ENCODE peak calls at places on chromosome 1, in eight cellular contexts. One of them, this sample, is unnamed.

GRCh38 chr1:28648493-28649238 is at the start of gene RNU11:
- DNase-seq in esophagus muscularis mucosa: peak; percentile 98
- DNase-seq in neuronal stem cell: peak; percentile 88
- DNase-seq in CD4-positive, CD25-positive, alpha-beta regulatory T cell: peak; percentile 96
- DNase-seq in uterus: peak; percentile 93
- DNase-seq in BE2C: peak; percentile 81
- DNase-seq in OCI-LY7: peak; percentile 98
- DNase-seq in Peyer's patch: peak; percentile 91
- DNase-seq in this sample: peak; percentile 70

GRCh38 chr1:19910650-19911049 is 12.8 kb downstream of the PLA2G2E start:
- DNase-seq in esophagus muscularis mucosa: no peak
- DNase-seq in Peyer's patch: no peak
- DNase-seq in uterus: no peak
- DNase-seq in CD4-positive, CD25-positive, alpha-beta regulatory T cell: no peak
- DNase-seq in OCI-LY7: no peak
- DNase-seq in BE2C: no peak
- DNase-seq in neuronal stem cell: no peak
- DNase-seq in this sample: no peak

GRCh38 chr1:58152709-58153108 is 393.8 kb downstream of the OMA1 start:
- DNase-seq in uterus: no peak
- DNase-seq in CD4-positive, CD25-positive, alpha-beta regulatory T cell: no peak
- DNase-seq in neuronal stem cell: no peak
- DNase-seq in BE2C: no peak
- DNase-seq in OCI-LY7: no peak
- DNase-seq in Peyer's patch: no peak
- DNase-seq in esophagus muscularis mucosa: no peak
- DNase-seq in this sample: no peak

GRCh38 chr1:181149326-181150000 is 61.0 kb downstream of the IER5 start:
- DNase-seq in neuronal stem cell: no peak
- DNase-seq in CD4-positive, CD25-positive, alpha-beta regulatory T cell: peak; percentile 92
- DNase-seq in BE2C: no peak
- DNase-seq in OCI-LY7: peak; percentile 83
- DNase-seq in esophagus muscularis mucosa: no peak
- DNase-seq in uterus: no peak
- DNase-seq in Peyer's patch: peak; percentile 90
- DNase-seq in this sample: peak; percentile 60

GRCh38 chr1:43590389-43590788 is 59.6 kb upstream of the KDM4A start:
- DNase-seq in OCI-LY7: no peak
- DNase-seq in Peyer's patch: no peak
- DNase-seq in BE2C: no peak
- DNase-seq in uterus: no peak
- DNase-seq in CD4-positive, CD25-positive, alpha-beta regulatory T cell: no peak
- DNase-seq in esophagus muscularis mucosa: no peak
- DNase-seq in neuronal stem cell: no peak
- DNase-seq in this sample: no peak

GRCh38 chr1:198679535-198680173 is 40.8 kb downstream of the PTPRC start:
- DNase-seq in CD4-positive, CD25-positive, alpha-beta regulatory T cell: no peak
- DNase-seq in esophagus muscularis mucosa: no peak
- DNase-seq in BE2C: no peak
- DNase-seq in Peyer's patch: peak; percentile 56
- DNase-seq in uterus: no peak
- DNase-seq in neuronal stem cell: no peak
- DNase-seq in OCI-LY7: no peak
- DNase-seq in this sample: peak; percentile 38

GRCh38 chr1:217524787-217525520 is 105.9 kb downstream of the GPATCH2 start:
- DNase-seq in BE2C: no peak
- DNase-seq in CD4-positive, CD25-positive, alpha-beta regulatory T cell: no peak
- DNase-seq in OCI-LY7: no peak
- DNase-seq in esophagus muscularis mucosa: no peak
- DNase-seq in uterus: no peak
- DNase-seq in Peyer's patch: no peak
- DNase-seq in neuronal stem cell: no peak
- DNase-seq in this sample: no peak

GRCh38 chr1:241423541-241424479 is 66.8 kb upstream of the RGS7 start:
- DNase-seq in CD4-positive, CD25-positive, alpha-beta regulatory T cell: peak; percentile 25
- DNase-seq in uterus: no peak
- DNase-seq in BE2C: peak; percentile 40
- DNase-seq in neuronal stem cell: peak; percentile 53
- DNase-seq in OCI-LY7: no peak
- DNase-seq in Peyer's patch: no peak
- DNase-seq in esophagus muscularis mucosa: no peak
- DNase-seq in this sample: no peak

GRCh38 chr1:116847688-116848531 is 61.8 kb upstream of the PTGFRN start:
- DNase-seq in OCI-LY7: no peak
- DNase-seq in esophagus muscularis mucosa: no peak
- DNase-seq in CD4-positive, CD25-positive, alpha-beta regulatory T cell: peak; percentile 77
- DNase-seq in neuronal stem cell: no peak
- DNase-seq in Peyer's patch: no peak
- DNase-seq in BE2C: no peak
- DNase-seq in uterus: peak; percentile 68
- DNase-seq in this sample: no peak

GRCh38 chr1:116852910-116853309 is 56.8 kb upstream of the PTGFRN start:
- DNase-seq in CD4-positive, CD25-positive, alpha-beta regulatory T cell: no peak
- DNase-seq in neuronal stem cell: no peak
- DNase-seq in OCI-LY7: no peak
- DNase-seq in BE2C: no peak
- DNase-seq in esophagus muscularis mucosa: no peak
- DNase-seq in Peyer's patch: no peak
- DNase-seq in uterus: no peak
- DNase-seq in this sample: no peak

GRCh38 chr1:116852367-116852766 is 57.3 kb upstream of the PTGFRN start:
- DNase-seq in esophagus muscularis mucosa: no peak
- DNase-seq in Peyer's patch: no peak
- DNase-seq in BE2C: no peak
- DNase-seq in neuronal stem cell: no peak
- DNase-seq in uterus: no peak
- DNase-seq in CD4-positive, CD25-positive, alpha-beta regulatory T cell: no peak
- DNase-seq in OCI-LY7: no peak
- DNase-seq in this sample: no peak

GRCh38 chr1:116847175-116847574 is 62.5 kb upstream of the PTGFRN start:
- DNase-seq in OCI-LY7: no peak
- DNase-seq in Peyer's patch: no peak
- DNase-seq in neuronal stem cell: no peak
- DNase-seq in CD4-positive, CD25-positive, alpha-beta regulatory T cell: no peak
- DNase-seq in esophagus muscularis mucosa: no peak
- DNase-seq in BE2C: no peak
- DNase-seq in uterus: no peak
- DNase-seq in this sample: no peak

GRCh38 chr1:116850436-116850835 is 59.3 kb upstream of the PTGFRN start:
- DNase-seq in esophagus muscularis mucosa: no peak
- DNase-seq in Peyer's patch: no peak
- DNase-seq in uterus: no peak
- DNase-seq in CD4-positive, CD25-positive, alpha-beta regulatory T cell: no peak
- DNase-seq in BE2C: no peak
- DNase-seq in OCI-LY7: no peak
- DNase-seq in neuronal stem cell: no peak
- DNase-seq in this sample: no peak
- H3K4me1 ChIP-seq in esophagus muscularis mucosa: peaks cover 21% of the 10 kb centered on the region
- H3K4me1 ChIP-seq in Peyer's patch: peaks cover 4% of the 10 kb centered on the region
- H3K4me1 ChIP-seq in uterus: no peaks in the 10 kb centered on the region
- H3K4me1 ChIP-seq in CD4-positive, CD25-positive, alpha-beta regulatory T cell: peaks cover 3% of the 10 kb centered on the region
- H3K4me1 ChIP-seq in BE2C: peaks cover 17% of the 10 kb centered on the region
- H3K4me1 ChIP-seq in OCI-LY7: no peaks in the 10 kb centered on the region
- H3K4me1 ChIP-seq in neuronal stem cell: peaks cover 19% of the 10 kb centered on the region
- H3K4me1 ChIP-seq in this sample: no peaks in the 10 kb centered on the region

GRCh38 chr1:214603819-214604252 is 841 bp downstream of the CENPF start:
- DNase-seq in neuronal stem cell: no peak
- DNase-seq in OCI-LY7: peak; percentile 25
- DNase-seq in esophagus muscularis mucosa: no peak
- DNase-seq in uterus: no peak
- DNase-seq in BE2C: no peak
- DNase-seq in Peyer's patch: no peak
- DNase-seq in CD4-positive, CD25-positive, alpha-beta regulatory T cell: peak; percentile 21
- DNase-seq in this sample: no peak

GRCh38 chr1:214615111-214615510 is 12.1 kb downstream of the CENPF start:
- DNase-seq in esophagus muscularis mucosa: no peak
- DNase-seq in CD4-positive, CD25-positive, alpha-beta regulatory T cell: no peak
- DNase-seq in BE2C: no peak
- DNase-seq in uterus: no peak
- DNase-seq in neuronal stem cell: no peak
- DNase-seq in Peyer's patch: no peak
- DNase-seq in OCI-LY7: no peak
- DNase-seq in this sample: no peak

GRCh38 chr1:214604543-214604942 is 1.5 kb downstream of the CENPF start:
- DNase-seq in neuronal stem cell: no peak
- DNase-seq in OCI-LY7: no peak
- DNase-seq in uterus: no peak
- DNase-seq in esophagus muscularis mucosa: no peak
- DNase-seq in BE2C: no peak
- DNase-seq in Peyer's patch: no peak
- DNase-seq in CD4-positive, CD25-positive, alpha-beta regulatory T cell: no peak
- DNase-seq in this sample: no peak

DNA sequence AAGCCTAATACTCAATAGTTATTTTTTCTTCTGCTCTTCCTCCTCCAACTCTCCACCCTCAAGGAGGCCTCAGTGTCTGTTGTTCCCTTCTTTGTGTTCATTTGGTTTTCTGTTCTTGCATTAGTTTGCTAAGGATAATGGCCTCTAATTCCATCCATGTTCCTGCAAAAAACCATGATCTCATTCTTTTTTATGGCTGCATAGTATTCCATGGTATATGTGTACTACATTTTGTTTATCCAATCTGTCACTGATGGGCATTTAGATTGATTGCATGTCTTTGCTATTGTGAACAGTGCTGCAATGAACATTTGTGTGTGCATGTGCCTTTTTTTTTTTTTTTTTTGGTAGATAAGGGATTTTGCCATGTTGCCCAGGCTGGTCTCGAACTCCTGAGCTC is 6.7 kb downstream of the CENPF start:
- DNase-seq in OCI-LY7: no peak
- DNase-seq in Peyer's patch: no peak
- DNase-seq in CD4-positive, CD25-positive, alpha-beta regulatory T cell: no peak
- DNase-seq in BE2C: no peak
- DNase-seq in esophagus muscularis mucosa: no peak
- DNase-seq in uterus: no peak
- DNase-seq in neuronal stem cell: no peak
- DNase-seq in this sample: no peak
- H3K36me3 ChIP-seq in OCI-LY7: peaks cover 94% of the 10 kb centered on the region
- H3K36me3 ChIP-seq in Peyer's patch: no peaks in the 10 kb centered on the region
- H3K36me3 ChIP-seq in CD4-positive, CD25-positive, alpha-beta regulatory T cell: no peaks in the 10 kb centered on the region
- H3K36me3 ChIP-seq in BE2C: peaks cover 42% of the 10 kb centered on the region
- H3K36me3 ChIP-seq in esophagus muscularis mucosa: no peaks in the 10 kb centered on the region
- H3K36me3 ChIP-seq in uterus: no peaks in the 10 kb centered on the region
- H3K36me3 ChIP-seq in neuronal stem cell: peaks cover 11% of the 10 kb centered on the region
- H3K36me3 ChIP-seq in this sample: no peaks in the 10 kb centered on the region

GRCh38 chr1:2302292-2302925 is 74.3 kb downstream of the SKI start:
- DNase-seq in CD4-positive, CD25-positive, alpha-beta regulatory T cell: no peak
- DNase-seq in Peyer's patch: no peak
- DNase-seq in neuronal stem cell: no peak
- DNase-seq in BE2C: no peak
- DNase-seq in OCI-LY7: no peak
- DNase-seq in esophagus muscularis mucosa: no peak
- DNase-seq in uterus: no peak
- DNase-seq in this sample: no peak

GRCh38 chr1:2303781-2304180 is 75.7 kb downstream of the SKI start:
- DNase-seq in CD4-positive, CD25-positive, alpha-beta regulatory T cell: no peak
- DNase-seq in neuronal stem cell: no peak
- DNase-seq in BE2C: no peak
- DNase-seq in OCI-LY7: no peak
- DNase-seq in esophagus muscularis mucosa: no peak
- DNase-seq in uterus: no peak
- DNase-seq in Peyer's patch: no peak
- DNase-seq in this sample: no peak

GRCh38 chr1:2301607-2302291 is 73.6 kb downstream of the SKI start:
- DNase-seq in OCI-LY7: no peak
- DNase-seq in neuronal stem cell: no peak
- DNase-seq in uterus: no peak
- DNase-seq in Peyer's patch: no peak
- DNase-seq in BE2C: no peak
- DNase-seq in CD4-positive, CD25-positive, alpha-beta regulatory T cell: no peak
- DNase-seq in esophagus muscularis mucosa: no peak
- DNase-seq in this sample: no peak

GRCh38 chr1:2304282-2304681 is 76.2 kb downstream of the SKI start:
- DNase-seq in uterus: no peak
- DNase-seq in Peyer's patch: no peak
- DNase-seq in OCI-LY7: no peak
- DNase-seq in BE2C: no peak
- DNase-seq in CD4-positive, CD25-positive, alpha-beta regulatory T cell: no peak
- DNase-seq in neuronal stem cell: no peak
- DNase-seq in esophagus muscularis mucosa: no peak
- DNase-seq in this sample: no peak

DNA sequence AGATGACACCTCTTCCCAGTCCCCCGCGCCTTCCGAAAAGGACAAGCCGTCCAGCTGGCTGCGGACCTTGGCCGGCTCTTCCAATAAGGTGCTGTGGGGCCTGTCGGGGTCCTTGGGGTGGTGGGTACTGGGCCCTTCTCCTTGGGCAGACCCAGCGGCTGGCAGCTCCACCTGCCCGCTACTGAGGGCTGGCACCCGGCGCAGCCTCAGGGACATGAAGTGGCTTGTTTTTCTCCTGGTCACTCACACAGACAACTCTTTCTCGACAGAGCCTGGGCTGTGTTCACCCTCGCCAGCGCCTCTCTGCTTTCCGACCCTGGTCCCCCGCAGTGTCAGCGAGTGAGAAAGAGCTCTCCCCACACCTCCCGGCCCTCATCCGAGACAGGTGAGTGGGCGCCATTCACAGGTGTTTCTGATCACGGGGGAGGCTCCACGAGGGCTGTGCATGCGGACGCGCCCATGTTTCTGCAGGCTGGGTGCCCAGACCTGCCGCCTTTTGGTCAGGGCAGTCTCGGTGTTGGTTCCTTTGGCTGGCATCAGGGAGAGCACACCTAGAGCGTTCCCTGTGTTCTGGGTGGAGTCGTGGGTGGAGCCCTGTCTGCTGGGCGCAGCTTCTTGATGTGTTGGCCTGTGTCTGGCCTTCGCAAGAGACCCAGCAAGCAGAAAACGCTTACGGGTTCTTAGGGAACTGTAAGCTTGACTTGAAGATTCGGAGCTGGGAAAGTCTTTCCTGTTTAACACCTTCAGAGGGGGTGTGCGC is 75.1 kb downstream of the SKI start:
- DNase-seq in BE2C: no peak
- DNase-seq in Peyer's patch: no peak
- DNase-seq in uterus: no peak
- DNase-seq in neuronal stem cell: no peak
- DNase-seq in esophagus muscularis mucosa: no peak
- DNase-seq in CD4-positive, CD25-positive, alpha-beta regulatory T cell: no peak
- DNase-seq in OCI-LY7: no peak
- DNase-seq in this sample: no peak
- H3K4me1 ChIP-seq in BE2C: no peaks in the 10 kb centered on the region
- H3K4me1 ChIP-seq in Peyer's patch: no peaks in the 10 kb centered on the region
- H3K4me1 ChIP-seq in uterus: peaks cover 25% of the 10 kb centered on the region
- H3K4me1 ChIP-seq in neuronal stem cell: peaks cover 2% of the 10 kb centered on the region
- H3K4me1 ChIP-seq in esophagus muscularis mucosa: peaks cover 72% of the 10 kb centered on the region
- H3K4me1 ChIP-seq in CD4-positive, CD25-positive, alpha-beta regulatory T cell: peaks cover 42% of the 10 kb centered on the region
- H3K4me1 ChIP-seq in OCI-LY7: peaks cover 26% of the 10 kb centered on the region
- H3K4me1 ChIP-seq in this sample: peaks cover 38% of the 10 kb centered on the region

DNA sequence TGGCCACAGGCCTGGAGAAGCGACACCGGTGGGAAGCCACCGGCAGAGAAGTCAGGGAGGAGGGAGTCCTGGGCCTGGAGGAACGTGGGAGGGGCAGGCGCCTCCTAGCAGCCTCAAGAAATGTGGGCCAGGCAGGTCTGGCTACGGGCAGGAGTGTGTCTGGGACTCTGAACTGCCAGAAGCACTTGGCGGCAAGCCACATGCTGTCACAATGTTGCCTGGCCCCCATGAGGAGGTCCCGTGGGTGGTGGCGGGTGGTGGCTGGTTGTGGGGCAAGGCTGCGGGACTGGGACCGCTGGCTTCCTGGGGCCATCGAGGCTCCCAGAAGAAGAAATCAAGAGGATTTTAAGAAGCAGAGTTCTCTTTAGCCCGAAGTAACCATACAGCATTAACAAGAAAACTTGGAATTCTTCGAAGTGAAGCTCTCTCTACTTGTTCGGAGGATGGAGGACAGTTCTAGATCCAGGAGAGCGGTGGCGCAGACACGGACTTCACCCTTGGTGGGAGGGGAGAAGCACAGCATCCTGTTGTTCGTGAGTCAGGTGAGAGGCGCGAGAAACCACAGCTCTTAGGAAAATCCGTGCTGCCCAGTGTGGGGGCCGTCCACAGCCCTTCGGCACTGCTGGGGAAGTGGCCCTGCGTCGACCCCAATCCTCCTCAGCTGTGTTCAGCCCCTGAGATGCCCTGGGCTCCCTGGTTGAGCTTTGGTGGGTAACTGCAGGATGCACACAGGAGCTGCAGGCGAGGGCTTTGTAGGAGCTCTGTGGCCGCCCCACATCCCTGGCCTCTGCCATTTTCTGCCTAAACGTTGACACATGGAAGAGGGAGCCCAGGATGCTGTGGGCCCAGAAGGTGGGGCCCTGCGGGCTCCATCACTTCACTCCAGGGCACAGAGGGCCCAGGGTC is 12.4 kb downstream of the SKI start:
- DNase-seq in BE2C: peak; percentile 80
- DNase-seq in uterus: peak; percentile 65
- DNase-seq in OCI-LY7: no peak
- DNase-seq in esophagus muscularis mucosa: no peak
- DNase-seq in Peyer's patch: no peak
- DNase-seq in neuronal stem cell: no peak
- DNase-seq in CD4-positive, CD25-positive, alpha-beta regulatory T cell: no peak
- DNase-seq in this sample: no peak
- H3K36me3 ChIP-seq in BE2C: peaks cover 7% of the 10 kb centered on the region
- H3K36me3 ChIP-seq in uterus: no peaks in the 10 kb centered on the region
- H3K36me3 ChIP-seq in OCI-LY7: no peaks in the 10 kb centered on the region
- H3K36me3 ChIP-seq in esophagus muscularis mucosa: peaks cover 8% of the 10 kb centered on the region
- H3K36me3 ChIP-seq in Peyer's patch: no peaks in the 10 kb centered on the region
- H3K36me3 ChIP-seq in neuronal stem cell: peaks cover 6% of the 10 kb centered on the region
- H3K36me3 ChIP-seq in CD4-positive, CD25-positive, alpha-beta regulatory T cell: peaks cover 25% of the 10 kb centered on the region
- H3K36me3 ChIP-seq in this sample: peaks cover 13% of the 10 kb centered on the region

This sample was measured in effector memory CD4-positive, alpha-beta T cell.